ENCODE peak calls at places on chromosome X, in five cellular contexts. C is MCF 10A, M is choroid plexus epithelial cell, S is AG09309, E is left ventricle myocardium inferior. R is an unnamed sample.

GRCh38 chrX:30521440-30522182 is 56.0 kb downstream of the TASL start:
- DNase-seq in C (peak; percentile 44), M (peak; percentile 15), S (peak; percentile 25), E (no peak), R (peak; percentile 26)

GRCh38 chrX:68498044-68498507 is 775 bp upstream of the YIPF6 start:
- DNase-seq in C (no peak), M (peak; percentile 41), S (no peak), E (no peak), R (no peak)

GRCh38 chrX:68842781-68843581 is 14.2 kb downstream of the EFNB1 start:
- DNase-seq in C (peak; percentile 57), M (peak; percentile 66), S (no peak), E (peak; percentile 20), R (no peak)

GRCh38 chrX:78046362-78046761 is 57.7 kb upstream of the PGK1 start:
- DNase-seq in C (no peak), M (no peak), S (no peak), E (no peak), R (no peak)

GRCh38 chrX:64206556-64207162 is 1.2 kb upstream of the AMER1 start:
- DNase-seq in C (no peak), M (peak; percentile 30), S (no peak), E (peak; percentile 36), R (no peak)

GRCh38 chrX:136146614-136147319 is 566 bp upstream of the FHL1 start:
- DNase-seq in C (peak; percentile 3), M (no peak), S (no peak), E (peak; percentile 32), R (no peak)

GRCh38 chrX:106484233-106484632 is 127.5 kb upstream of the RADX start:
- DNase-seq in C (no peak), M (no peak), S (no peak), E (no peak), R (no peak)

GRCh38 chrX:72540318-72540717 is 32.3 kb downstream of the HDAC8 start:
- DNase-seq in C (peak; percentile 14), M (peak; percentile 52), S (no peak), E (no peak), R (no peak)

GRCh38 chrX:105876658-105877057 is 54.3 kb downstream of the NRK start:
- DNase-seq in C (peak; percentile 57), M (peak; percentile 49), S (no peak), E (no peak), R (no peak)

GRCh38 chrX:69068295-69069085 is 96.8 kb downstream of the PJA1 start:
- DNase-seq in C (no peak), M (no peak), S (no peak), E (no peak), R (no peak)

GRCh38 chrX:17792842-17793241 is 55.5 kb downstream of the SCML1 start:
- DNase-seq in C (no peak), M (no peak), S (no peak), E (no peak), R (no peak)

GRCh38 chrX:54386314-54386713 is 28.5 kb upstream of the WNK3 start:
- DNase-seq in C (no peak), M (peak; percentile 19), S (no peak), E (no peak), R (no peak)

GRCh38 chrX:18012974-18013373 is 151.9 kb upstream of the RAI2 start:
- DNase-seq in C (no peak), M (no peak), S (no peak), E (no peak), R (no peak)

GRCh38 chrX:129772796-129773431 is 6.8 kb upstream of the SASH3 start:
- DNase-seq in C (no peak), M (no peak), S (no peak), E (peak; percentile 43), R (no peak)

GRCh38 chrX:30275498-30275897 is 28.6 kb downstream of the MAGEB1 start:
- DNase-seq in C (peak; percentile 49), M (peak; percentile 39), S (no peak), E (no peak), R (no peak)

GRCh38 chrX:53184836-53185235 is 40.2 kb downstream of the KDM5C start:
- DNase-seq in C (no peak), M (peak; percentile 61), S (peak; percentile 14), E (no peak), R (peak; percentile 49)

GRCh38 chrX:144293229-144293628 is 409.4 kb downstream of the UBE2NL start:
- DNase-seq in C (peak; percentile 30), M (no peak), S (no peak), E (no peak), R (no peak)

GRCh38 chrX:13923845-13924244 is 105.8 kb downstream of the GEMIN8 start:
- DNase-seq in C (peak; percentile 95), M (no peak), S (no peak), E (no peak), R (no peak)

GRCh38 chrX:38805294-38806053 is 4.2 kb downstream of the MID1IP1 start:
- DNase-seq in C (peak; percentile 79), M (peak; percentile 84), S (peak; percentile 51), E (peak; percentile 67), R (no peak)

GRCh38 chrX:115425359-115425758 is 135.6 kb upstream of the PLS3 start:
- DNase-seq in C (no peak), M (no peak), S (no peak), E (no peak), R (no peak)

GRCh38 chrX:48472851-48473717 is 2.9 kb upstream of the FTSJ1 start:
- DNase-seq in C (no peak), M (peak; percentile 23), S (no peak), E (no peak), R (no peak)

GRCh38 chrX:48473718-48473990 is 2.3 kb upstream of the FTSJ1 start:
- DNase-seq in C (no peak), M (no peak), S (no peak), E (no peak), R (no peak)

GRCh38 chrX:48475295-48475694 is 704 bp upstream of the FTSJ1 start:
- DNase-seq in C (no peak), M (no peak), S (no peak), E (no peak), R (no peak)

GRCh38 chrX:48474581-48474980 is 1.4 kb upstream of the FTSJ1 start:
- DNase-seq in C (no peak), M (no peak), S (no peak), E (no peak), R (no peak)

GRCh38 chrX:48474127-48474526 is 1.9 kb upstream of the FTSJ1 start:
- DNase-seq in C (no peak), M (peak; percentile 48), S (no peak), E (no peak), R (no peak)
- TF ChIP-seq CTCF in C (peak; percentile 23), M (peak; percentile 52), S (peak; percentile 31), E (no peak), R (peak; percentile 37)

GRCh38 chrX:2705461-2705860 is 14.4 kb downstream of the CD99 start:
- DNase-seq in C (no peak), M (no peak), S (no peak), E (no peak), R (no peak)

GRCh38 chrX:2708601-2709200 is 17.6 kb downstream of the CD99 start:
- DNase-seq in C (no peak), M (no peak), S (no peak), E (no peak), R (no peak)

GRCh38 chrX:2708016-2708415 is 16.9 kb downstream of the CD99 start:
- DNase-seq in C (peak; percentile 16), M (no peak), S (no peak), E (no peak), R (no peak)

GRCh38 chrX:2705036-2705435 is 13.9 kb downstream of the CD99 start:
- DNase-seq in C (no peak), M (peak; percentile 49), S (no peak), E (peak; percentile 61), R (no peak)

DNA sequence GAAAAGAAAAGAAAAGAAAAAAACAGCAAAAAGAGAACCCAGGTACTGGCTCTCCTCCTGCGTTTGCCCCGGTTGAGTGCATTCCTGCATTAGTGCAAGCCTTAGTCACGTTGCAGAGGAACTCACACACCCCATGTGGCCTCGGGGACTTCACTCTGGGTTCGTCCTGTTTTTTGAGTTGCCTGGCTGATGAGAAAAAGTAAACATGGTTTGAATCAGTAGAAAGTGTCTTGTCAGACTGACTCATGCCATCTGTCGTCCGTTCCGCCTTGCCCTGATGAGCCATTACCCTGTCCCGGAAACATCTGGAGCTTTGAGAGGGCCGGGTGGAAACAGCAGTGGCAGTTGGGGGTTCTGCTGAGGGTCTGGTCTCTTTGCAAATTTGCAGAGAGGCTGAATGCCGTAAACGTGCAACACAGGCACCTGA is 16.3 kb downstream of the CD99 start:
- DNase-seq in C (peak; percentile 96), M (peak; percentile 88), S (no peak), E (peak; percentile 42), R (peak; percentile 76)
- TF ChIP-seq CTCF in C (no peak), M (peak; percentile 3), S (no peak), E (no peak), R (no peak)

GRCh38 chrX:102154900-102155805 is 624 bp downstream of the BEX5 start:
- DNase-seq in C (no peak), M (no peak), S (no peak), E (no peak), R (no peak)

GRCh38 chrX:102155806-102156179 is at the start of gene BEX5:
- DNase-seq in C (peak; percentile 12), M (peak; percentile 1), S (no peak), E (peak; percentile 28), R (no peak)

DNA sequence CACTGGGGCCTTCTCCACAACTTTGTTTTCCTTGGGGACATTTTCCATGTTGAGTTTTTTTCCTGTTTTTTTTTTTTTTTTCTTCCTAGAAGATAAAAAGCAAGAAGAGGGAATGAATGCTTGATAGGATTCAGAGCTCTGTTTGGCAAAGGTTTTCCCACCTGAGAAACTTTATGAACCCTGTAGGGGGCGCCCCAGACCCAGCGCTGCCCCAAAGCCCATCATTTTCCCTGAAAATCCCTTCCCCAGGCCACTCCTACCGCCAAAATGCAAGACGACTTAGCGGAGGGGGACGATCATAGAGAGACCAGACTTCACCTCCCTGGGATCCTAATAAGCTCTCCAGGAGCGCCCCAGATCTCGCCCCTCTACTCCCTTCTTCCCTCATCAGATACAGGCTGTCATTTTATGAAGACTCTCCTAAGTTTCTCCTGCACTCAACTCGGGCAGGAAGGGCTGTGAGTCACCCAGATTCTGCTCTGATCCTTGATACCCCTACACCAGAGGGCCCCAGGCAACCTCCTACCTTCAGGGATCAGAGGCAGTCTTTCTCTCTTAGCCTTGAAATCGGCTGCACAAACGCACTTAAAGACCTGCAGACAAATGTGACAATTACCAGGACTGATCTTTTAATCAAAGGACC is 1.4 kb downstream of the BEX5 start:
- DNase-seq in C (no peak), M (no peak), S (no peak), E (no peak), R (no peak)
- TF ChIP-seq CTCF in C (no peak), M (no peak), S (peak; percentile 15), E (peak; percentile 28), R (no peak)

DNA sequence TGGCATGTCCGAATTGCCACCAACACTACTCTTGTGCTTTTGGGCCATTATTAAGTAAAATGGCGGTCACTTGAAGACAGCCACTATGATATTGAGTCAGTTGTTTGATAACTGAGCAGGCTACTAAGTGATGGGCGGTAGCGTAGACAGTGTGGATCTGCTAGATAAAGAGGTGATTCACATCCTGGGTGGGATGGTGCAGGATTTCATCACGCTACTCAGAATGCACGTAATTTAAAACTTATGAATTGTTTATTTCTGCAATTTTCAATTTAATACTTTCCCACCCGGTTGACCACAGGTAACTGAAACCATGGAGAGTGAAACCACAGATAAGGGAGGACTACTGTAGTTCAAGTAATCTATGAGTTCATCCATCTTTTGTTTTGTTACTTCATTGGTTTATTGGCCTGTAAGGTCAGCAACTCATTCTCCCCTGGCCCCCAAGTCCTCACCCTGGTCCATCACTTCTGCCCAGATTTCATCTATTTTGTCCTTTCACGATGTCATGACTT is 2.9 kb downstream of the ARAF start:
- DNase-seq in C (no peak), M (peak; percentile 79), S (peak; percentile 31), E (no peak), R (no peak)
- TF ChIP-seq CTCF in C (no peak), M (no peak), S (no peak), E (no peak), R (no peak)